ENCODE peak calls at places on chromosome 21, in four cellular contexts. One of them, this sample, is unnamed.

GRCh38 chr21:32329776-32330175 is 31.1 kb downstream of the MRAP start:
- DNase-seq in mesendoderm: peak
- DNase-seq in naive thymus-derived CD4-positive, alpha-beta T cell: no peak
- DNase-seq in effector memory CD4-positive, alpha-beta T cell: no peak
- DNase-seq in this sample: no peak

GRCh38 chr21:20997633-20998455 is at the start of gene NCAM2:
- DNase-seq in naive thymus-derived CD4-positive, alpha-beta T cell: peak
- DNase-seq in mesendoderm: peak
- DNase-seq in effector memory CD4-positive, alpha-beta T cell: peak
- DNase-seq in this sample: peak

GRCh38 chr21:42787613-42788012 is 91.7 kb downstream of the WDR4 start:
- DNase-seq in naive thymus-derived CD4-positive, alpha-beta T cell: no peak
- DNase-seq in mesendoderm: no peak
- DNase-seq in effector memory CD4-positive, alpha-beta T cell: no peak
- DNase-seq in this sample: no peak

GRCh38 chr21:41219498-41220207 is 51.7 kb downstream of the BACE2 start:
- DNase-seq in effector memory CD4-positive, alpha-beta T cell: no peak
- DNase-seq in naive thymus-derived CD4-positive, alpha-beta T cell: no peak
- DNase-seq in mesendoderm: no peak
- DNase-seq in this sample: no peak

GRCh38 chr21:41183575-41183974 is 15.6 kb downstream of the BACE2 start:
- DNase-seq in naive thymus-derived CD4-positive, alpha-beta T cell: no peak
- DNase-seq in effector memory CD4-positive, alpha-beta T cell: no peak
- DNase-seq in mesendoderm: peak
- DNase-seq in this sample: no peak

GRCh38 chr21:31555741-31556191 is 103.7 kb upstream of the SOD1 start:
- DNase-seq in effector memory CD4-positive, alpha-beta T cell: no peak
- DNase-seq in mesendoderm: peak
- DNase-seq in naive thymus-derived CD4-positive, alpha-beta T cell: no peak
- DNase-seq in this sample: no peak

GRCh38 chr21:45979651-45980050 is 1.9 kb upstream of the COL6A1 start:
- DNase-seq in mesendoderm: no peak
- DNase-seq in effector memory CD4-positive, alpha-beta T cell: no peak
- DNase-seq in naive thymus-derived CD4-positive, alpha-beta T cell: no peak
- DNase-seq in this sample: no peak

GRCh38 chr21:15549671-15550070 is 180.1 kb upstream of the USP25 start:
- DNase-seq in naive thymus-derived CD4-positive, alpha-beta T cell: no peak
- DNase-seq in effector memory CD4-positive, alpha-beta T cell: no peak
- DNase-seq in mesendoderm: peak
- DNase-seq in this sample: no peak

GRCh38 chr21:32581732-32582131 is 3.6 kb downstream of the TCP10L start:
- DNase-seq in mesendoderm: no peak
- DNase-seq in naive thymus-derived CD4-positive, alpha-beta T cell: no peak
- DNase-seq in effector memory CD4-positive, alpha-beta T cell: no peak
- DNase-seq in this sample: no peak

GRCh38 chr21:41926068-41926806 is 27.6 kb downstream of the C2CD2 start:
- DNase-seq in effector memory CD4-positive, alpha-beta T cell: no peak
- DNase-seq in naive thymus-derived CD4-positive, alpha-beta T cell: peak
- DNase-seq in mesendoderm: peak
- DNase-seq in this sample: peak

GRCh38 chr21:41207401-41208388 is 39.7 kb downstream of the BACE2 start:
- DNase-seq in mesendoderm: no peak
- DNase-seq in effector memory CD4-positive, alpha-beta T cell: no peak
- DNase-seq in naive thymus-derived CD4-positive, alpha-beta T cell: no peak
- DNase-seq in this sample: no peak

GRCh38 chr21:27429612-27430361 is 462.9 kb upstream of the ADAMTS5 start:
- DNase-seq in naive thymus-derived CD4-positive, alpha-beta T cell: no peak
- DNase-seq in effector memory CD4-positive, alpha-beta T cell: no peak
- DNase-seq in mesendoderm: no peak
- DNase-seq in this sample: no peak

GRCh38 chr21:42781150-42781980 is 98.0 kb downstream of the WDR4 start:
- DNase-seq in effector memory CD4-positive, alpha-beta T cell: no peak
- DNase-seq in mesendoderm: peak
- DNase-seq in naive thymus-derived CD4-positive, alpha-beta T cell: no peak
- DNase-seq in this sample: no peak

GRCh38 chr21:31666445-31667010 is 7.0 kb downstream of the SOD1 start:
- DNase-seq in mesendoderm: peak
- DNase-seq in naive thymus-derived CD4-positive, alpha-beta T cell: no peak
- DNase-seq in effector memory CD4-positive, alpha-beta T cell: no peak
- DNase-seq in this sample: no peak

GRCh38 chr21:38784458-38785266 is 21.1 kb upstream of the ETS2 start:
- DNase-seq in naive thymus-derived CD4-positive, alpha-beta T cell: no peak
- DNase-seq in effector memory CD4-positive, alpha-beta T cell: no peak
- DNase-seq in mesendoderm: no peak
- DNase-seq in this sample: no peak

GRCh38 chr21:41425954-41426655 is at the start of gene MX1:
- DNase-seq in mesendoderm: peak
- DNase-seq in naive thymus-derived CD4-positive, alpha-beta T cell: peak
- DNase-seq in effector memory CD4-positive, alpha-beta T cell: peak
- DNase-seq in this sample: no peak

GRCh38 chr21:16420086-16420724 is 690.4 kb downstream of the USP25 start:
- DNase-seq in naive thymus-derived CD4-positive, alpha-beta T cell: no peak
- DNase-seq in effector memory CD4-positive, alpha-beta T cell: no peak
- DNase-seq in mesendoderm: no peak
- DNase-seq in this sample: no peak

GRCh38 chr21:42559326-42559725 is 45.7 kb downstream of the SLC37A1 start:
- DNase-seq in effector memory CD4-positive, alpha-beta T cell: no peak
- DNase-seq in mesendoderm: no peak
- DNase-seq in naive thymus-derived CD4-positive, alpha-beta T cell: no peak
- DNase-seq in this sample: no peak

GRCh38 chr21:21387891-21388290 is 389.7 kb downstream of the NCAM2 start:
- DNase-seq in naive thymus-derived CD4-positive, alpha-beta T cell: no peak
- DNase-seq in effector memory CD4-positive, alpha-beta T cell: no peak
- DNase-seq in mesendoderm: no peak
- DNase-seq in this sample: no peak

GRCh38 chr21:32190491-32191144 is 88.2 kb downstream of the MIS18A start:
- DNase-seq in mesendoderm: no peak
- DNase-seq in naive thymus-derived CD4-positive, alpha-beta T cell: no peak
- DNase-seq in effector memory CD4-positive, alpha-beta T cell: no peak
- DNase-seq in this sample: peak

GRCh38 chr21:26844258-26845065 is 747 bp downstream of the ADAMTS1 start:
- DNase-seq in effector memory CD4-positive, alpha-beta T cell: no peak
- DNase-seq in naive thymus-derived CD4-positive, alpha-beta T cell: peak
- DNase-seq in mesendoderm: peak
- DNase-seq in this sample: no peak

GRCh38 chr21:46078322-46078981 is 19.5 kb upstream of the COL6A2 start:
- DNase-seq in effector memory CD4-positive, alpha-beta T cell: no peak
- DNase-seq in mesendoderm: no peak
- DNase-seq in naive thymus-derived CD4-positive, alpha-beta T cell: no peak
- DNase-seq in this sample: no peak

GRCh38 chr21:38766987-38767722 is 38.6 kb upstream of the ETS2 start:
- DNase-seq in effector memory CD4-positive, alpha-beta T cell: peak
- DNase-seq in naive thymus-derived CD4-positive, alpha-beta T cell: peak
- DNase-seq in mesendoderm: no peak
- DNase-seq in this sample: peak

GRCh38 chr21:32921632-32922230 is 104.0 kb upstream of the OLIG2 start:
- DNase-seq in mesendoderm: peak
- DNase-seq in effector memory CD4-positive, alpha-beta T cell: peak
- DNase-seq in naive thymus-derived CD4-positive, alpha-beta T cell: peak
- DNase-seq in this sample: no peak

GRCh38 chr21:31484219-31484618 is 140.2 kb upstream of the TIAM1 start:
- DNase-seq in mesendoderm: peak
- DNase-seq in effector memory CD4-positive, alpha-beta T cell: no peak
- DNase-seq in naive thymus-derived CD4-positive, alpha-beta T cell: no peak
- DNase-seq in this sample: no peak

GRCh38 chr21:21010698-21011097 is 12.5 kb downstream of the NCAM2 start:
- DNase-seq in mesendoderm: no peak
- DNase-seq in naive thymus-derived CD4-positive, alpha-beta T cell: no peak
- DNase-seq in effector memory CD4-positive, alpha-beta T cell: no peak
- DNase-seq in this sample: no peak

GRCh38 chr21:23817337-23817736 is 1789.9 kb downstream of the MRPL39 start:
- DNase-seq in naive thymus-derived CD4-positive, alpha-beta T cell: no peak
- DNase-seq in mesendoderm: no peak
- DNase-seq in effector memory CD4-positive, alpha-beta T cell: no peak
- DNase-seq in this sample: no peak

GRCh38 chr21:21230672-21231071 is 232.5 kb downstream of the NCAM2 start:
- DNase-seq in mesendoderm: peak
- DNase-seq in naive thymus-derived CD4-positive, alpha-beta T cell: no peak
- DNase-seq in effector memory CD4-positive, alpha-beta T cell: no peak
- DNase-seq in this sample: no peak

GRCh38 chr21:16388911-16389515 is 659.2 kb downstream of the USP25 start:
- DNase-seq in effector memory CD4-positive, alpha-beta T cell: no peak
- DNase-seq in mesendoderm: peak
- DNase-seq in naive thymus-derived CD4-positive, alpha-beta T cell: no peak
- DNase-seq in this sample: no peak

GRCh38 chr21:27839512-27840115 is 872.7 kb upstream of the ADAMTS5 start:
- DNase-seq in effector memory CD4-positive, alpha-beta T cell: no peak
- DNase-seq in naive thymus-derived CD4-positive, alpha-beta T cell: no peak
- DNase-seq in mesendoderm: no peak
- DNase-seq in this sample: no peak

GRCh38 chr21:42038826-42039425 is 28.8 kb upstream of the ZBTB21 start:
- DNase-seq in naive thymus-derived CD4-positive, alpha-beta T cell: no peak
- DNase-seq in effector memory CD4-positive, alpha-beta T cell: no peak
- DNase-seq in mesendoderm: no peak
- DNase-seq in this sample: no peak

GRCh38 chr21:42187976-42188653 is 30.8 kb upstream of the ABCG1 start:
- DNase-seq in mesendoderm: no peak
- DNase-seq in naive thymus-derived CD4-positive, alpha-beta T cell: peak
- DNase-seq in effector memory CD4-positive, alpha-beta T cell: peak
- DNase-seq in this sample: peak

GRCh38 chr21:16113052-16113715 is 383.4 kb downstream of the USP25 start:
- DNase-seq in mesendoderm: no peak
- DNase-seq in naive thymus-derived CD4-positive, alpha-beta T cell: no peak
- DNase-seq in effector memory CD4-positive, alpha-beta T cell: no peak
- DNase-seq in this sample: no peak

GRCh38 chr21:26570203-26570602 is 2.9 kb downstream of the CYYR1 start:
- DNase-seq in naive thymus-derived CD4-positive, alpha-beta T cell: no peak
- DNase-seq in mesendoderm: peak
- DNase-seq in effector memory CD4-positive, alpha-beta T cell: no peak
- DNase-seq in this sample: no peak

GRCh38 chr21:27036736-27037301 is 69.9 kb upstream of the ADAMTS5 start:
- DNase-seq in naive thymus-derived CD4-positive, alpha-beta T cell: no peak
- DNase-seq in effector memory CD4-positive, alpha-beta T cell: no peak
- DNase-seq in mesendoderm: no peak
- DNase-seq in this sample: no peak

GRCh38 chr21:45975017-45975595 is 6.5 kb upstream of the COL6A1 start:
- DNase-seq in naive thymus-derived CD4-positive, alpha-beta T cell: no peak
- DNase-seq in effector memory CD4-positive, alpha-beta T cell: no peak
- DNase-seq in mesendoderm: peak
- DNase-seq in this sample: no peak

GRCh38 chr21:44855572-44855971 is 17.9 kb downstream of the PTTG1IP start:
- DNase-seq in mesendoderm: no peak
- DNase-seq in effector memory CD4-positive, alpha-beta T cell: no peak
- DNase-seq in naive thymus-derived CD4-positive, alpha-beta T cell: no peak
- DNase-seq in this sample: no peak
- H3K4me3 ChIP-seq in mesendoderm: no peak
- H3K4me3 ChIP-seq in effector memory CD4-positive, alpha-beta T cell: no peak
- H3K4me3 ChIP-seq in naive thymus-derived CD4-positive, alpha-beta T cell: no peak
- H3K4me3 ChIP-seq in this sample: no peak

GRCh38 chr21:39849014-39849655 is 18.1 kb upstream of the PCP4 start:
- DNase-seq in mesendoderm: no peak
- DNase-seq in naive thymus-derived CD4-positive, alpha-beta T cell: no peak
- DNase-seq in effector memory CD4-positive, alpha-beta T cell: no peak
- DNase-seq in this sample: no peak
- H3K4me3 ChIP-seq in mesendoderm: no peak
- H3K4me3 ChIP-seq in naive thymus-derived CD4-positive, alpha-beta T cell: no peak
- H3K4me3 ChIP-seq in effector memory CD4-positive, alpha-beta T cell: no peak
- H3K4me3 ChIP-seq in this sample: no peak

GRCh38 chr21:29302340-29302991 is 3.7 kb downstream of the BACH1 start:
- DNase-seq in effector memory CD4-positive, alpha-beta T cell: no peak
- DNase-seq in mesendoderm: no peak
- DNase-seq in naive thymus-derived CD4-positive, alpha-beta T cell: no peak
- DNase-seq in this sample: no peak
- H3K4me3 ChIP-seq in effector memory CD4-positive, alpha-beta T cell: no peak
- H3K4me3 ChIP-seq in mesendoderm: no peak
- H3K4me3 ChIP-seq in naive thymus-derived CD4-positive, alpha-beta T cell: no peak
- H3K4me3 ChIP-seq in this sample: no peak

DNA sequence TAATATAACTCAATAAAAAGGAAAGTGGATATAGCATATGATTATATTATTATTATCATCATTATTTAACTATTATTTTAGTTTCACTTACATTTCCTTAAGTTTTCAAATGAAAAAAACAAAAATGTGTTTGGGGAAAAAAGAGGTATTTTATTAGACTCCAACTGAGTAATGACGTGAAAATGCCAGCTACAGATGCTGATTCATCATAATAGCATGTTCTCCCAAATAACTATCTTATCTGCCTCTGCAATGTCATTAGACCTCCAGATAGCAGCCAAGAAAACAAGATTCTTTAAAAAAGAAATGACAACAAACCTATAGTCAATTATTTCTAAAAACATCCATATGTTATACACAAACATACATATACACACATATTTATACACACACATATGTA is 1071.9 kb upstream of the TMPRSS15 start:
- DNase-seq in effector memory CD4-positive, alpha-beta T cell: no peak
- DNase-seq in mesendoderm: no peak
- DNase-seq in naive thymus-derived CD4-positive, alpha-beta T cell: no peak
- DNase-seq in this sample: no peak
- H3K4me3 ChIP-seq in effector memory CD4-positive, alpha-beta T cell: no peak
- H3K4me3 ChIP-seq in mesendoderm: no peak
- H3K4me3 ChIP-seq in naive thymus-derived CD4-positive, alpha-beta T cell: no peak
- H3K4me3 ChIP-seq in this sample: no peak

GRCh38 chr21:34936299-34936698 is 112.8 kb downstream of the RUNX1 start:
- DNase-seq in naive thymus-derived CD4-positive, alpha-beta T cell: peak
- DNase-seq in effector memory CD4-positive, alpha-beta T cell: no peak
- DNase-seq in mesendoderm: no peak
- DNase-seq in this sample: peak
- H3K4me3 ChIP-seq in naive thymus-derived CD4-positive, alpha-beta T cell: peak
- H3K4me3 ChIP-seq in effector memory CD4-positive, alpha-beta T cell: no peak
- H3K4me3 ChIP-seq in mesendoderm: no peak
- H3K4me3 ChIP-seq in this sample: peak

GRCh38 chr21:37219766-37220432 is 47.2 kb downstream of the VPS26C start:
- DNase-seq in mesendoderm: no peak
- DNase-seq in effector memory CD4-positive, alpha-beta T cell: no peak
- DNase-seq in naive thymus-derived CD4-positive, alpha-beta T cell: peak
- DNase-seq in this sample: peak
- H3K4me3 ChIP-seq in mesendoderm: no peak
- H3K4me3 ChIP-seq in effector memory CD4-positive, alpha-beta T cell: peak
- H3K4me3 ChIP-seq in naive thymus-derived CD4-positive, alpha-beta T cell: peak
- H3K4me3 ChIP-seq in this sample: peak

This sample was measured in Jurkat, Clone E6-1.